ENCODE peak calls at places on chromosomes 3 and 15, in five cellular contexts. U is Peyer's patch, P is A549, A is anterior cingulate cortex, S is HS-5. G is an unnamed sample.

GRCh38 chr3:136730595-136731273 is 21.4 kb downstream of the STAG1 start:
- DNase-seq in U (no peak), P (no peak), A (no peak), S (no peak), G (no peak)

GRCh38 chr3:37197810-37198371 is 23.5 kb upstream of the LRRFIP2 start:
- DNase-seq in U (no peak), P (no peak), A (no peak), S (peak), G (no peak)

GRCh38 chr3:30232142-30232541 is 374.3 kb upstream of the TGFBR2 start:
- DNase-seq in U (no peak), P (no peak), A (no peak), S (no peak), G (no peak)

GRCh38 chr3:126472277-126473006 is 3.2 kb downstream of the ZXDC start:
- DNase-seq in U (peak), P (peak), A (no peak), S (peak), G (peak)

GRCh38 chr3:197960694-197961581 is 921 bp downstream of the LMLN start:
- DNase-seq in U (no peak), P (no peak), A (no peak), S (no peak), G (no peak)

GRCh38 chr3:16842710-16843270 is 42.0 kb upstream of the PLCL2 start:
- DNase-seq in U (no peak), P (no peak), A (no peak), S (no peak), G (no peak)

GRCh38 chr3:176916777-176917176 is 280.5 kb downstream of the TBL1XR1 start:
- DNase-seq in U (no peak), P (no peak), A (no peak), S (no peak), G (no peak)

GRCh38 chr15:93418566-93418965 is 329.6 kb upstream of the RGMA start:
- DNase-seq in U (no peak), P (no peak), A (no peak), S (no peak), G (no peak)

GRCh38 chr3:178684881-178685590 is 148.8 kb downstream of the KCNMB2 start:
- DNase-seq in U (no peak), P (no peak), A (no peak), S (no peak), G (no peak)

GRCh38 chr3:144585408-144585807 is 613.8 kb downstream of the DIPK2A start:
- DNase-seq in U (no peak), P (no peak), A (no peak), S (no peak), G (no peak)

GRCh38 chr3:53938645-53939044 is 47.0 kb upstream of the SELENOK start:
- DNase-seq in U (no peak), P (peak), A (no peak), S (no peak), G (no peak)

GRCh38 chr3:187977659-187978058 is 176.3 kb upstream of the LPP start:
- DNase-seq in U (no peak), P (no peak), A (no peak), S (no peak), G (no peak)

GRCh38 chr15:56524915-56525314 is 60.0 kb upstream of the MNS1 start:
- DNase-seq in U (no peak), P (no peak), A (no peak), S (peak), G (no peak)

GRCh38 chr3:9912294-9912935 is 4.5 kb upstream of the IL17RC start:
- DNase-seq in U (no peak), P (no peak), A (no peak), S (no peak), G (no peak)

GRCh38 chr3:116000315-116000714 is 377.0 kb downstream of the GAP43 start:
- DNase-seq in U (no peak), P (peak), A (no peak), S (peak), G (no peak)

GRCh38 chr3:108552267-108553159 is 36.7 kb downstream of the CIP2A start:
- DNase-seq in U (no peak), P (peak), A (no peak), S (peak), G (no peak)

GRCh38 chr15:50880651-50881114 is 27.8 kb upstream of the AP4E1 start:
- DNase-seq in U (no peak), P (no peak), A (no peak), S (peak), G (no peak)

GRCh38 chr3:27483117-27484001 is 825 bp downstream of the SLC4A7 start:
- DNase-seq in U (peak), P (peak), A (peak), S (peak), G (peak)

GRCh38 chr3:50401973-50402372 is 42.7 kb upstream of the TMEM115 start:
- DNase-seq in U (no peak), P (no peak), A (no peak), S (no peak), G (no peak)

GRCh38 chr3:184040010-184040409 is 8.5 kb downstream of the HTR3D start:
- DNase-seq in U (no peak), P (peak), A (no peak), S (no peak), G (no peak)

GRCh38 chr15:74218172-74218885 is 15.7 kb upstream of the STRA6 start:
- DNase-seq in U (no peak), P (no peak), A (no peak), S (no peak), G (no peak)

GRCh38 chr3:127822166-127822835 is at the start of gene MGLL:
- DNase-seq in U (peak), P (no peak), A (no peak), S (no peak), G (peak)

GRCh38 chr3:141682921-141683320 is 55.2 kb upstream of the RNF7 start:
- DNase-seq in U (no peak), P (no peak), A (no peak), S (no peak), G (no peak)

GRCh38 chr3:28841436-28841835 is 439.4 kb upstream of the RBMS3 start:
- DNase-seq in U (no peak), P (no peak), A (no peak), S (no peak), G (no peak)

GRCh38 chr15:63083046-63083445 is 38.6 kb upstream of the LACTB start:
- DNase-seq in U (no peak), P (no peak), A (no peak), S (no peak), G (no peak)

GRCh38 chr3:86653801-86654200 is 337.1 kb downstream of the VGLL3 start:
- DNase-seq in U (no peak), P (no peak), A (no peak), S (no peak), G (no peak)

GRCh38 chr3:47475570-47476329 is at the start of gene SCAP:
- DNase-seq in U (peak), P (peak), A (peak), S (peak), G (peak)

GRCh38 chr15:89187911-89188514 is 33.4 kb downstream of the RLBP1 start:
- DNase-seq in U (no peak), P (no peak), A (no peak), S (no peak), G (no peak)

GRCh38 chr3:180626844-180627243 is 24.9 kb downstream of the TTC14 start:
- DNase-seq in U (no peak), P (no peak), A (no peak), S (no peak), G (no peak)

GRCh38 chr3:39757312-39757711 is 52.1 kb upstream of the MYRIP start:
- DNase-seq in U (no peak), P (no peak), A (no peak), S (no peak), G (no peak)

GRCh38 chr3:128714887-128715496 is 11.0 kb upstream of the RAB7A start:
- DNase-seq in U (no peak), P (no peak), A (no peak), S (no peak), G (no peak)

GRCh38 chr15:60912984-60913697 is 316.0 kb downstream of the RORA start:
- DNase-seq in U (no peak), P (no peak), A (peak), S (no peak), G (no peak)

GRCh38 chr3:94305835-94306685 is 243.2 kb downstream of the NSUN3 start:
- DNase-seq in U (no peak), P (no peak), A (no peak), S (no peak), G (no peak)

GRCh38 chr15:46343527-46343926 is 708.7 kb downstream of the SQOR start:
- DNase-seq in U (no peak), P (no peak), A (no peak), S (no peak), G (no peak)

GRCh38 chr15:74545776-74546656 is 5.0 kb downstream of the ARID3B start:
- DNase-seq in U (peak), P (peak), A (peak), S (peak), G (peak)

GRCh38 chr3:59809750-59810444 is 760.1 kb upstream of the CFAP20DC start:
- DNase-seq in U (no peak), P (peak), A (no peak), S (no peak), G (no peak)

GRCh38 chr3:128523591-128523990 is 30.6 kb upstream of the GATA2 start:
- DNase-seq in U (no peak), P (no peak), A (no peak), S (no peak), G (no peak)

GRCh38 chr3:152039887-152040286 is 166.4 kb downstream of the SUCNR1 start:
- DNase-seq in U (no peak), P (no peak), A (no peak), S (no peak), G (no peak)

G was measured in amygdala.